ENCODE peak calls at places on chromosomes 16 and 17, in seven cellular contexts. I is heart left ventricle, C is astrocyte, J is astrocyte of the spinal cord, B is cardiac fibroblast, V is fibroblast of lung, W is GM13977. Z is an unnamed sample.

GRCh38 chr17:61235821-61236197 is 163.8 kb upstream of the TBX2 start:
- DNase-seq in I (no peak), C (peak), J (peak), B (peak), V (peak), W (no peak), Z (no peak)

GRCh38 chr16:53528797-53529196 is 25.8 kb upstream of the AKTIP start:
- DNase-seq in I (no peak), C (no peak), J (no peak), B (no peak), V (no peak), W (no peak), Z (no peak)

GRCh38 chr17:79841369-79842135 is 2.3 kb upstream of the CBX4 start:
- DNase-seq in I (no peak), C (no peak), J (no peak), B (no peak), V (no peak), W (no peak), Z (no peak)

GRCh38 chr16:2838928-2839327 is 8.8 kb downstream of the ZG16B start:
- DNase-seq in I (peak), C (peak), J (peak), B (peak), V (peak), W (peak), Z (peak)

GRCh38 chr17:39668141-39668924 is at the start of gene PNMT:
- DNase-seq in I (peak), C (peak), J (peak), B (peak), V (peak), W (peak), Z (peak)

GRCh38 chr16:84806256-84806889 is 13.4 kb upstream of the CRISPLD2 start:
- DNase-seq in I (peak), C (peak), J (peak), B (peak), V (peak), W (no peak), Z (peak)

GRCh38 chr17:1695365-1695764 is 10.7 kb upstream of the PRPF8 start:
- DNase-seq in I (no peak), C (no peak), J (no peak), B (no peak), V (no peak), W (peak), Z (no peak)

GRCh38 chr16:85652431-85653221 is 36.1 kb downstream of the GINS2 start:
- DNase-seq in I (peak), C (peak), J (peak), B (peak), V (peak), W (no peak), Z (no peak)

GRCh38 chr17:4162775-4163498 is 19.9 kb downstream of the CYB5D2 start:
- DNase-seq in I (no peak), C (no peak), J (no peak), B (peak), V (no peak), W (no peak), Z (no peak)

GRCh38 chr16:57184890-57185445 is 871 bp downstream of the PSME3IP1 start:
- DNase-seq in I (no peak), C (no peak), J (no peak), B (no peak), V (no peak), W (no peak), Z (no peak)

GRCh38 chr16:54627616-54628015 is 303.0 kb upstream of the IRX5 start:
- DNase-seq in I (no peak), C (no peak), J (no peak), B (peak), V (peak), W (no peak), Z (no peak)

GRCh38 chr17:56653877-56654276 is 60.4 kb downstream of the NOG start:
- DNase-seq in I (no peak), C (peak), J (peak), B (peak), V (peak), W (peak), Z (no peak)

GRCh38 chr16:66662445-66663194 is 33.9 kb downstream of the CMTM4 start:
- DNase-seq in I (no peak), C (no peak), J (peak), B (peak), V (peak), W (no peak), Z (no peak)

GRCh38 chr16:87226926-87227650 is 90.1 kb downstream of the C16orf95 start:
- DNase-seq in I (peak), C (peak), J (peak), B (peak), V (peak), W (no peak), Z (no peak)

GRCh38 chr17:76255801-76256429 is 9.2 kb upstream of the UBALD2 start:
- DNase-seq in I (no peak), C (no peak), J (no peak), B (no peak), V (no peak), W (no peak), Z (no peak)

GRCh38 chr16:84026601-84027000 is 16.0 kb downstream of the SLC38A8 start:
- DNase-seq in I (no peak), C (no peak), J (no peak), B (no peak), V (no peak), W (no peak), Z (no peak)

GRCh38 chr17:73643012-73643845 is 1.0 kb downstream of the SDK2 start:
- DNase-seq in I (peak), C (no peak), J (no peak), B (no peak), V (peak), W (peak), Z (no peak)

GRCh38 chr16:9539346-9539745 is 447.9 kb downstream of the HAPSTR1 start:
- DNase-seq in I (no peak), C (no peak), J (no peak), B (no peak), V (no peak), W (no peak), Z (no peak)
- TF ChIP-seq CTCF in I (no peak), C (no peak), J (no peak), B (no peak), V (no peak), W (no peak), Z (no peak)

DNA sequence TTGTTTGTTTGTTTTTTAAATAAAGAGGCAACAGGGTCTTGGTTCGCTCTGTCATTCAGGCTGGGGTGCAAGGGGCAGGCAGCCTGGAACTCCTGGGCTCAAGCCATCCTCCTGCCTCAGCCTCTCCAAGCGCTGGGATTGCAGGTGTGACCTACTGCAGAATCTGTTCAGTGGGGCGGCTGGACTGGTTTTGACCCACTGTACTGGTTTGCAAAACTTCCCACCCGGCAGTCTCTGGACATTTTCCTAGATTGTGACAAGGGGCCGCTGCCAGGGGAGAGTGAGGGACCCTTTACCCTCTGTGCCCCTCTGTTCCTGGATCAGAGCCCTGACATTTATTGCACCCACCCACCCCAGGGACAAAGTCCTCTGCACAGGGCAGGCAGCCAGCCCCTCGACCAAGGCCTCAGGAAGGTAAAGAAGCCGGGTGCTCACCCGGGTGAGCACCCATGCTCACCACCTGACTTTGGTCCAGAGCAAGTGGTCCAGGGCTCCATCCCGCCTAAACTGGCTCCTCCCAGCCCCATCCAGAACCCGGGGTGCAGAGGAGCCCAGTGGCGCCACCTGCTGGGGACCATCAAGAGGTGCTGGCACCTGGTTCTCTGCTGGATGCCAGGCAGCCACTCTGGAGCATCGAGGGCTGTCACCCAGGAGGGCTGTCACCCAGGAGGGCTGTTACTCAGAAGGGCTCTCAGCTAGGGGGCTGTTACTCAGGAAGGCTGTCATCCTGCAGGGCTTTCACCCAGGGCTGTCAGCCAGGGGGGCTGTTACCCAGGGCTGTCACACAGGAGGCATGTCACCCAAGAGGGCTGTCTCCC is 98.9 kb downstream of the TNFRSF13B start:
- DNase-seq in I (no peak), C (no peak), J (no peak), B (peak), V (no peak), W (peak), Z (no peak)
- TF ChIP-seq CTCF in I (peak), C (peak), J (peak), B (peak), V (peak), W (peak), Z (peak)

DNA sequence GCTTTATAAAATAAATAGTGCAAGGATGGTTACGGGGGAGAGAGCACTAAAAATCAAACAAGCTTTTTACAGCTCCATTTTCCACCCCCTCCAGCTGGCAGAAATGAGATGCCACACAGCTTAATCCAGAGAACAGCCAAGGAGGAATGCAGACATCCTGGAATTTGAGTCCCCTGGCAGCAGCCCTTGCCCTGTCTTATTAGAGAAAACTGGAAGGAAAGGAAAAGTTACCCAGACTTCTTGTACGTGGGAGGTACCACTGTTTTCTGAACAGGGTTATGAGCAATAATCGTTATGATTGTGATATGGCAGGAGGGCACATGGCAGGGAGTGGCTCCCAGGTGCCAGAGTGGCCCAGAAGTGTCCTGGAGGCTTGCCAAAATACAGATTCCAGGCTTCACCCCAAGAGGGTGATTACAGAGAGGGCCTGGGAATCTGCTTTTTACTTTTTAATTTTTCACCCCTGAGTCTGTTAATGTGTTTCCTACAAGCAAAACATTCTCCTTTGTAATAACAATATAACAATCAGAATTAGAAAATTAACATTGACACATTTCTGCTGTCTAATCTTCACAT is 212.2 kb downstream of the SNX29 start:
- DNase-seq in I (no peak), C (no peak), J (no peak), B (peak), V (peak), W (no peak), Z (no peak)
- TF ChIP-seq CTCF in I (no peak), C (no peak), J (no peak), B (no peak), V (no peak), W (no peak), Z (no peak)

GRCh38 chr16:10371592-10371991 is 14.3 kb upstream of the ATF7IP2 start:
- DNase-seq in I (no peak), C (no peak), J (no peak), B (no peak), V (no peak), W (no peak), Z (no peak)

GRCh38 chr16:10373556-10373955 is 12.3 kb upstream of the ATF7IP2 start:
- DNase-seq in I (no peak), C (no peak), J (no peak), B (no peak), V (no peak), W (no peak), Z (no peak)

GRCh38 chr16:10370096-10370726 is 15.7 kb upstream of the ATF7IP2 start:
- DNase-seq in I (no peak), C (peak), J (no peak), B (no peak), V (peak), W (no peak), Z (no peak)

GRCh38 chr16:10367616-10368188 is 18.2 kb upstream of the ATF7IP2 start:
- DNase-seq in I (no peak), C (no peak), J (no peak), B (no peak), V (no peak), W (no peak), Z (no peak)

GRCh38 chr16:10368984-10369551 is 16.8 kb upstream of the ATF7IP2 start:
- DNase-seq in I (no peak), C (peak), J (no peak), B (no peak), V (peak), W (no peak), Z (no peak)
- TF ChIP-seq CTCF in I (no peak), C (no peak), J (no peak), B (no peak), V (no peak), W (no peak), Z (no peak)

GRCh38 chr16:17467923-17468540 is 2.7 kb downstream of the XYLT1 start:
- DNase-seq in I (peak), C (peak), J (peak), B (peak), V (peak), W (no peak), Z (peak)
- TF ChIP-seq CTCF in I (peak), C (peak), J (peak), B (peak), V (peak), W (peak), Z (peak)

DNA sequence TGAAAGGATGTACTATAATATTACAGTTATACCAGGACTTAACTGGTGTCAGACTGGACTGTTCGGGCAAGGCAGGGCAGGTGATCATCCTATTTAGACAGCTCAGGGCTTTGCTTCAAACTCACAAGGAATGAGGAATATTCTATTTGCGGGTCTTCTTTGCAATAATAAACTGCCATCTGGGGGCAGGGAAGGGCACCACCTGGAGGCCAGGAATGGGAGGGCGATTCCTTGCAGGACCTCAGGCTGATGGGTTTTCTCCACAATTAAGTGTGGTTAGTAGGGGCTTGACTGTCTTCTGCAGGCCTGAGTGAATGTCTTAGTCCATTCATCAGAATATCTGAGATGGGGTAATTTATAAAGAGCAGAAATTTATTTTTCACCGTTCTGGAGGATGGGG is 424.1 kb downstream of the CA10 start:
- DNase-seq in I (peak), C (no peak), J (no peak), B (no peak), V (no peak), W (no peak), Z (no peak)
- TF ChIP-seq CTCF in I (peak), C (peak), J (peak), B (no peak), V (no peak), W (peak), Z (peak)

DNA sequence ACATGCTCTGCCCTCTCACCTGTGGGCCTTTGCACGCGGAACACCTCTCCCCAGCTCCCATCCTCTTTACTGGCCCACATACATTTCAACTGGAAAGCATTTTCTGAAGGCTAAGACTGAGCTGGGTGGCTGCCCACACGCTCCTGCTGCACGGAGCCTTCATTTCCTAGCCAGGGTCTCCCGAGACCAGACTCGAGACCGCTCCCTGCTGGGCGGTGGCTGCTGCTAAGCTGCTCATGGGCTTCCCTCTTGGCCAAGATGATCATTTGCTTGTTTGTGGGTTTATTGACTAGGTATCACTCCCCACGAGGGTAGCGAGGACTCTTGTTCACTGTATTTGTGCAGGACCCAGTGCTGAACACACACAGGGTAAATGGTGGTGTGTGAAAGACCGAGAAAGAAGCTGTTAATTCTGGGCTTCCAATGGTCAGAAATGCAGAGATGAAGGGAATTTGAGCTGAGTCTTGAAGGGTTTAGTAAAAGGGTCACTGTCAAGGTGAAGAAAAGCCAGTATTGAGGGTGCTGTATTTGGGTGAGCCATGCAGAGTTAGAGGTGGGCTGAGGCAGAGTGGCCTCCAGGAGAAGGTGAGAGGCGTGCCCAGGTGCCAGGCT is 907 bp downstream of the TRAPPC2L start:
- DNase-seq in I (peak), C (peak), J (peak), B (peak), V (peak), W (peak), Z (peak)
- TF ChIP-seq CTCF in I (peak), C (peak), J (peak), B (peak), V (peak), W (peak), Z (peak)

Z was measured in left lung.